ENCODE peak calls at places on chromosome 18, in four cellular contexts. O, K, N and I are unnamed samples.

GRCh38 chr18:79764131-79764530 is 33.6 kb upstream of the KCNG2 start:
- DNase-seq in O (no peak), K (no peak), N (no peak), I (no peak)

GRCh38 chr18:46322941-46323340 is 218.8 kb downstream of the HAUS1 start:
- DNase-seq in O (no peak), K (no peak), N (no peak), I (no peak)

GRCh38 chr18:10289265-10289664 is 165.2 kb upstream of the APCDD1 start:
- DNase-seq in O (no peak), K (no peak), N (no peak), I (no peak)

GRCh38 chr18:63869374-63869773 is 18.1 kb upstream of the SERPINB2 start:
- DNase-seq in O (peak; percentile 70), K (no peak), N (no peak), I (no peak)

GRCh38 chr18:11747731-11748130 is 58.7 kb downstream of the GNAL start:
- DNase-seq in O (no peak), K (no peak), N (no peak), I (peak; percentile 34)

GRCh38 chr18:79496978-79497637 is 101.4 kb downstream of the NFATC1 start:
- DNase-seq in O (peak; percentile 41), K (no peak), N (no peak), I (no peak)

GRCh38 chr18:58351776-58352175 is 277.1 kb downstream of the ALPK2 start:
- DNase-seq in O (no peak), K (no peak), N (no peak), I (no peak)

GRCh38 chr18:23134780-23135678 is at the start of gene CABLES1:
- DNase-seq in O (no peak), K (no peak), N (no peak), I (no peak)

GRCh38 chr18:6521804-6522418 is 107.2 kb upstream of the L3MBTL4 start:
- DNase-seq in O (peak; percentile 3), K (no peak), N (no peak), I (no peak)

GRCh38 chr18:42976869-42977268 is 138.6 kb downstream of the RIT2 start:
- DNase-seq in O (no peak), K (no peak), N (no peak), I (no peak)

GRCh38 chr18:3842844-3843243 is 392.9 kb downstream of the TGIF1 start:
- DNase-seq in O (no peak), K (no peak), N (no peak), I (no peak)

GRCh38 chr18:57154389-57154788 is 7.5 kb downstream of the BOD1L2 start:
- DNase-seq in O (no peak), K (no peak), N (no peak), I (no peak)

GRCh38 chr18:12599543-12599942 is 58.4 kb downstream of the SPIRE1 start:
- DNase-seq in O (no peak), K (peak; percentile 48), N (no peak), I (no peak)

GRCh38 chr18:44466997-44467396 is 213.7 kb upstream of the SETBP1 start:
- DNase-seq in O (no peak), K (no peak), N (no peak), I (no peak)

GRCh38 chr18:12420831-12421421 is 13.2 kb downstream of the PRELID3A start:
- DNase-seq in O (no peak), K (no peak), N (no peak), I (no peak)

GRCh38 chr18:47709556-47709955 is 220.9 kb downstream of the SMAD2 start:
- DNase-seq in O (no peak), K (no peak), N (no peak), I (no peak)

GRCh38 chr18:35746826-35747339 is 165.3 kb downstream of the GALNT1 start:
- DNase-seq in O (no peak), K (no peak), N (no peak), I (no peak)

GRCh38 chr18:907171-907879 is 2.7 kb downstream of the ADCYAP1 start:
- DNase-seq in O (no peak), K (no peak), N (no peak), I (no peak)

GRCh38 chr18:21439453-21439852 is 161.1 kb downstream of the ESCO1 start:
- DNase-seq in O (peak; percentile 1), K (no peak), N (no peak), I (no peak)